ENCODE peak calls at places on chromosomes 11 and 22, in four cellular contexts. V is glutamatergic neuron; U is activated T-cell treated with anti-CD3 and anti-CD28 coated beads, Interleukin-2, amount 50 U/mL, for 24 hours; P is lower leg skin. T is an unnamed sample.

GRCh38 chr11:8658210-8658968 is 24.1 kb downstream of the TRIM66 start:
- DNase-seq in V (peak), U (no peak), P (no peak), T (no peak)

GRCh38 chr11:121157756-121158155 is 56.7 kb downstream of the TECTA start:
- DNase-seq in P (no peak), V (no peak), U (no peak), T (no peak)

GRCh38 chr11:132910016-132910760 is 622.1 kb downstream of the OPCML start:
- DNase-seq in U (no peak), P (no peak), V (no peak), T (no peak)

GRCh38 chr11:8087756-8088155 is 6.7 kb downstream of the TUB start:
- DNase-seq in V (no peak), P (no peak), U (no peak), T (no peak)

GRCh38 chr11:3155691-3156258 is 9.3 kb downstream of the OSBPL5 start:
- DNase-seq in V (peak), U (no peak), P (no peak), T (no peak)

GRCh38 chr22:27344546-27344945 is 457.0 kb downstream of the MN1 start:
- DNase-seq in U (no peak), V (no peak), P (no peak), T (no peak)

GRCh38 chr11:125263268-125263790 is 98.8 kb downstream of the PKNOX2 start:
- DNase-seq in V (peak), U (no peak), P (peak), T (no peak)

GRCh38 chr11:3165916-3166267 is 782 bp upstream of the OSBPL5 start:
- DNase-seq in U (no peak), P (no peak), V (no peak), T (no peak)

GRCh38 chr11:76861490-76861953 is 804 bp downstream of the ACER3 start:
- DNase-seq in V (no peak), U (peak), P (no peak), T (no peak)

GRCh38 chr11:64641596-64642417 is 50.8 kb downstream of the SLC22A12 start:
- DNase-seq in V (no peak), P (no peak), U (no peak), T (no peak)

GRCh38 chr11:76658231-76658630 is 12.3 kb downstream of the LRRC32 start:
- DNase-seq in V (no peak), U (no peak), P (no peak), T (no peak)

GRCh38 chr22:44617828-44618227 is 84.2 kb upstream of the PRR5 start:
- DNase-seq in U (no peak), V (no peak), P (no peak), T (no peak)

GRCh38 chr11:8063319-8063718 is 17.7 kb upstream of the TUB start:
- DNase-seq in P (no peak), V (no peak), U (no peak), T (no peak)

GRCh38 chr11:105673089-105673488 is 63.2 kb downstream of the GRIA4 start:
- DNase-seq in P (no peak), V (no peak), U (no peak), T (no peak)

GRCh38 chr11:7450836-7451235 is 34.5 kb upstream of the OLFML1 start:
- DNase-seq in V (no peak), P (no peak), U (no peak), T (no peak)

GRCh38 chr11:11378184-11378940 is 25.3 kb upstream of the CSNK2A3 start:
- DNase-seq in P (no peak), U (no peak), V (no peak), T (no peak)

GRCh38 chr11:10606536-10607208 is 38.2 kb upstream of the LYVE1 start:
- DNase-seq in P (peak), V (no peak), U (no peak), T (peak)

T was measured in GM10248.